ENCODE peak calls at places on chromosomes 1 and 21, in six cellular contexts. Y, D, K, F, S and M are unnamed samples.
A peak's percentile ranks its signal among the peaks of the same experiment; 100 is the strongest.

GRCh38 chr1:231951399-231951798 is 324.8 kb downstream of the DISC1 start:
- DNase-seq in D (no peak), Y (no peak), K (no peak), S (peak; percentile 69), F (no peak), M (no peak)

GRCh38 chr1:14894811-14895524 is 258.6 kb upstream of the TMEM51 start:
- DNase-seq in D (no peak), S (no peak), Y (no peak), F (no peak), K (no peak), M (peak; percentile 34)

GRCh38 chr21:39384674-39385298 is 35.9 kb upstream of the HMGN1 start:
- DNase-seq in S (peak; percentile 55), K (no peak), Y (no peak), D (no peak), F (no peak), M (no peak)

GRCh38 chr1:27656157-27656893 is 15.7 kb downstream of the IFI6 start:
- DNase-seq in S (peak; percentile 77), F (no peak), Y (no peak), D (no peak), K (peak; percentile 60), M (peak; percentile 66)

GRCh38 chr1:231748744-231749143 is 122.2 kb downstream of the DISC1 start:
- DNase-seq in S (peak; percentile 10), D (no peak), F (no peak), K (no peak), Y (no peak), M (no peak)

GRCh38 chr1:160740133-160740688 is 1.2 kb downstream of the SLAMF7 start:
- DNase-seq in F (no peak), D (no peak), Y (no peak), S (no peak), K (no peak), M (no peak)

GRCh38 chr1:206851611-206852010 is 13.8 kb upstream of the IL20 start:
- DNase-seq in D (no peak), S (peak; percentile 44), Y (no peak), F (no peak), K (no peak), M (no peak)

GRCh38 chr1:101259744-101260148 is 22.9 kb downstream of the S1PR1 start:
- DNase-seq in Y (no peak), D (no peak), K (no peak), F (no peak), S (peak; percentile 75), M (no peak)